ENCODE peak calls at places on chromosomes 7 and 10, in six cellular contexts. One of them, this sample, is unnamed. For H3K4me1, the result is how much of the 10 kb centered on the place peaks cover.

GRCh38 chr7:135414850-135415439 is 95.0 kb downstream of the CNOT4 start:
- DNase-seq in tibial artery: no peak
- DNase-seq in cardiac muscle cell: peak
- DNase-seq in hepatocyte: peak
- DNase-seq in neural progenitor cell: peak
- DNase-seq in aorta: no peak
- DNase-seq in this sample: peak

GRCh38 chr7:105871142-105871541 is 5.3 kb downstream of the ATXN7L1 start:
- DNase-seq in tibial artery: no peak
- DNase-seq in neural progenitor cell: no peak
- DNase-seq in cardiac muscle cell: no peak
- DNase-seq in hepatocyte: no peak
- DNase-seq in aorta: no peak
- DNase-seq in this sample: no peak

GRCh38 chr10:73774637-73775036 is 7.2 kb upstream of the CHCHD1 start:
- DNase-seq in cardiac muscle cell: peak
- DNase-seq in hepatocyte: peak
- DNase-seq in tibial artery: no peak
- DNase-seq in aorta: no peak
- DNase-seq in neural progenitor cell: no peak
- DNase-seq in this sample: no peak

GRCh38 chr7:94367940-94368339 is 26.8 kb upstream of the COL1A2 start:
- DNase-seq in tibial artery: no peak
- DNase-seq in neural progenitor cell: no peak
- DNase-seq in hepatocyte: peak
- DNase-seq in cardiac muscle cell: peak
- DNase-seq in aorta: no peak
- DNase-seq in this sample: no peak

GRCh38 chr7:98617051-98617959 is at the start of gene NPTX2:
- DNase-seq in neural progenitor cell: peak
- DNase-seq in aorta: peak
- DNase-seq in tibial artery: no peak
- DNase-seq in hepatocyte: peak
- DNase-seq in cardiac muscle cell: peak
- DNase-seq in this sample: peak

GRCh38 chr7:96527133-96527827 is 182.4 kb downstream of the SEM1 start:
- DNase-seq in cardiac muscle cell: no peak
- DNase-seq in aorta: no peak
- DNase-seq in tibial artery: no peak
- DNase-seq in neural progenitor cell: no peak
- DNase-seq in hepatocyte: no peak
- DNase-seq in this sample: peak

GRCh38 chr7:106731637-106732036 is 70.7 kb upstream of the CCDC71L start:
- DNase-seq in cardiac muscle cell: peak
- DNase-seq in hepatocyte: no peak
- DNase-seq in tibial artery: no peak
- DNase-seq in aorta: no peak
- DNase-seq in neural progenitor cell: peak
- DNase-seq in this sample: no peak

GRCh38 chr10:24035761-24036160 is 173.2 kb upstream of the KIAA1217 start:
- DNase-seq in tibial artery: no peak
- DNase-seq in aorta: no peak
- DNase-seq in hepatocyte: no peak
- DNase-seq in cardiac muscle cell: no peak
- DNase-seq in neural progenitor cell: no peak
- DNase-seq in this sample: no peak

GRCh38 chr10:78451592-78451991 is 417.9 kb downstream of the RPS24 start:
- DNase-seq in hepatocyte: peak
- DNase-seq in tibial artery: no peak
- DNase-seq in cardiac muscle cell: peak
- DNase-seq in neural progenitor cell: peak
- DNase-seq in aorta: peak
- DNase-seq in this sample: peak

GRCh38 chr10:119497243-119497642 is 45.3 kb downstream of the RGS10 start:
- DNase-seq in cardiac muscle cell: no peak
- DNase-seq in hepatocyte: no peak
- DNase-seq in tibial artery: no peak
- DNase-seq in neural progenitor cell: no peak
- DNase-seq in aorta: no peak
- DNase-seq in this sample: no peak

GRCh38 chr7:139232893-139233292 is 1.9 kb downstream of the UBN2 start:
- DNase-seq in cardiac muscle cell: no peak
- DNase-seq in neural progenitor cell: no peak
- DNase-seq in hepatocyte: no peak
- DNase-seq in tibial artery: no peak
- DNase-seq in aorta: no peak
- DNase-seq in this sample: no peak

GRCh38 chr7:80392229-80393169 is 119.4 kb downstream of the GNAT3 start:
- DNase-seq in tibial artery: no peak
- DNase-seq in aorta: no peak
- DNase-seq in hepatocyte: peak
- DNase-seq in cardiac muscle cell: peak
- DNase-seq in neural progenitor cell: no peak
- DNase-seq in this sample: no peak

GRCh38 chr10:49140306-49141175 is 6.7 kb upstream of the FAM170B start:
- DNase-seq in tibial artery: no peak
- DNase-seq in aorta: no peak
- DNase-seq in hepatocyte: no peak
- DNase-seq in neural progenitor cell: no peak
- DNase-seq in cardiac muscle cell: no peak
- DNase-seq in this sample: no peak

GRCh38 chr7:41943098-41943577 is 240.2 kb upstream of the INHBA start:
- DNase-seq in hepatocyte: peak
- DNase-seq in cardiac muscle cell: peak
- DNase-seq in aorta: peak
- DNase-seq in neural progenitor cell: peak
- DNase-seq in tibial artery: peak
- DNase-seq in this sample: peak

GRCh38 chr7:85489498-85489897 is 302.6 kb upstream of the SEMA3D start:
- DNase-seq in tibial artery: no peak
- DNase-seq in neural progenitor cell: no peak
- DNase-seq in aorta: no peak
- DNase-seq in cardiac muscle cell: peak
- DNase-seq in hepatocyte: peak
- DNase-seq in this sample: no peak

GRCh38 chr10:51960494-51960895 is 261.1 kb upstream of the CSTF2T start:
- DNase-seq in neural progenitor cell: peak
- DNase-seq in hepatocyte: peak
- DNase-seq in cardiac muscle cell: peak
- DNase-seq in tibial artery: no peak
- DNase-seq in aorta: no peak
- DNase-seq in this sample: no peak

GRCh38 chr7:20351901-20352300 is 21.2 kb downstream of the ITGB8 start:
- DNase-seq in cardiac muscle cell: peak
- DNase-seq in neural progenitor cell: no peak
- DNase-seq in aorta: no peak
- DNase-seq in hepatocyte: no peak
- DNase-seq in tibial artery: no peak
- DNase-seq in this sample: no peak

GRCh38 chr7:109387530-109387929 is 817.9 kb downstream of the DNAJB9 start:
- DNase-seq in neural progenitor cell: no peak
- DNase-seq in hepatocyte: no peak
- DNase-seq in cardiac muscle cell: no peak
- DNase-seq in aorta: peak
- DNase-seq in tibial artery: peak
- DNase-seq in this sample: peak

GRCh38 chr10:102040721-102041120 is 15.3 kb downstream of the ARMH3 start:
- DNase-seq in cardiac muscle cell: no peak
- DNase-seq in aorta: no peak
- DNase-seq in tibial artery: no peak
- DNase-seq in neural progenitor cell: no peak
- DNase-seq in hepatocyte: no peak
- DNase-seq in this sample: no peak

GRCh38 chr10:111035542-111035941 is 41.3 kb upstream of the ADRA2A start:
- DNase-seq in neural progenitor cell: no peak
- DNase-seq in aorta: no peak
- DNase-seq in tibial artery: no peak
- DNase-seq in hepatocyte: no peak
- DNase-seq in cardiac muscle cell: no peak
- DNase-seq in this sample: no peak

GRCh38 chr10:6083523-6084475 is 5.0 kb upstream of the RBM17 start:
- DNase-seq in cardiac muscle cell: peak
- DNase-seq in aorta: no peak
- DNase-seq in hepatocyte: no peak
- DNase-seq in tibial artery: no peak
- DNase-seq in neural progenitor cell: no peak
- DNase-seq in this sample: no peak

GRCh38 chr7:69871213-69871885 is 273.1 kb downstream of the AUTS2 start:
- DNase-seq in aorta: no peak
- DNase-seq in cardiac muscle cell: peak
- DNase-seq in hepatocyte: no peak
- DNase-seq in neural progenitor cell: no peak
- DNase-seq in tibial artery: no peak
- DNase-seq in this sample: no peak

GRCh38 chr10:130882911-130883310 is 428.6 kb downstream of the TCERG1L start:
- DNase-seq in hepatocyte: no peak
- DNase-seq in tibial artery: no peak
- DNase-seq in cardiac muscle cell: no peak
- DNase-seq in neural progenitor cell: no peak
- DNase-seq in aorta: no peak
- DNase-seq in this sample: no peak

GRCh38 chr10:5977471-5978370 is at the start of gene IL15RA:
- DNase-seq in aorta: peak
- DNase-seq in hepatocyte: peak
- DNase-seq in cardiac muscle cell: peak
- DNase-seq in tibial artery: peak
- DNase-seq in neural progenitor cell: peak
- DNase-seq in this sample: peak

GRCh38 chr10:110005716-110006115 is 2.1 kb upstream of the ADD3 start:
- DNase-seq in tibial artery: peak
- DNase-seq in neural progenitor cell: peak
- DNase-seq in hepatocyte: peak
- DNase-seq in cardiac muscle cell: peak
- DNase-seq in aorta: peak
- DNase-seq in this sample: peak

GRCh38 chr7:24755541-24756416 is 1.5 kb downstream of the GSDME start:
- DNase-seq in cardiac muscle cell: no peak
- DNase-seq in aorta: peak
- DNase-seq in tibial artery: no peak
- DNase-seq in hepatocyte: peak
- DNase-seq in neural progenitor cell: no peak
- DNase-seq in this sample: no peak

GRCh38 chr7:130180571-130180971 is 24.6 kb downstream of the TMEM209 start:
- DNase-seq in cardiac muscle cell: no peak
- DNase-seq in hepatocyte: no peak
- DNase-seq in neural progenitor cell: no peak
- DNase-seq in aorta: no peak
- DNase-seq in tibial artery: no peak
- DNase-seq in this sample: no peak

GRCh38 chr10:127153166-127153565 is 43.2 kb downstream of the INSYN2A start:
- DNase-seq in tibial artery: no peak
- DNase-seq in aorta: no peak
- DNase-seq in hepatocyte: no peak
- DNase-seq in cardiac muscle cell: no peak
- DNase-seq in neural progenitor cell: no peak
- DNase-seq in this sample: no peak
- H3K4me1 ChIP-seq in tibial artery: under half
- H3K4me1 ChIP-seq in aorta: under half
- H3K4me1 ChIP-seq in hepatocyte: under half
- H3K4me1 ChIP-seq in cardiac muscle cell: under half
- H3K4me1 ChIP-seq in neural progenitor cell: under half
- H3K4me1 ChIP-seq in this sample: under half

DNA sequence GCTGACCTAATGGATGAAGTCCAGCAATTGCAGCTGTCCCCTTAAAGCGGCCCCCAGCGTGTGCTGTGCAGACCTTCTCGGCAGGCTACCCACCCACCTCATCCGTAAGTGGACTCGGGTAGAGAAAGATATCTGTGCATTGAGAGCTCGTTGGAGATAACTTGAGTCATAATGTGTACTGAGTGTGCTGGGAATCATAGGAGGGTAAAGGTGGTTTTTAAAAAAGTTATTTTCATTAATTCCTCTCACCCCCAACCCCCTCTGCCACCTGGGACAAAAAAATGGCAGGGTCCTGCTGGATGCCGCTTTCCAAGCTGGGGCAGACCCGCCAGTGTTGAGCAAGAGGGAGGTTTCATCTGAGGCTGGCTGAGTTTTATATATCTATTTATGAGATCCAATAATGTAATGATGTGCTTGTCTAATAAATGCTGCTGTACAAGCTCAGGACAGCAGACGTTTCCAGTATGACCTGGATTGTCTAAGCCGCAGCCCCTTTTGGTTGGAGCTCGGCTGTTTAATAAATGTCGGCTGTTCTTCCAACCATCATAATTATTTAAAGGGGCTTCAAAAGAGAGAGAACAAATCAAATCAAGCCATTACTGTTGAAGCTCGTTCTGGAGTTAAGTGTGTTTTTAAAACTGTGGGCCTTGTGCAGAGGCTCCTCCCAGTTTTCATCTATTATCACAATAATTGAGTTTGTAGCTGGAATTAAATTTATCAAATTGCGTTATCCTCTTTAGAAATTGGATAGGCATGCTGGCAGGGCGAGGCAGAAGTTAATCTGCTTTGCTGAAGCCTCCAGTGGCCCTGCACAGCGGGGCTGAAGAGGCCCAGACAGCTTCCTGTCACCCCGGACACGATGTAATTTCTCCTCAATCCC is 119.0 kb downstream of the NKX6-2 start:
- DNase-seq in hepatocyte: no peak
- DNase-seq in tibial artery: no peak
- DNase-seq in cardiac muscle cell: peak
- DNase-seq in aorta: no peak
- DNase-seq in neural progenitor cell: peak
- DNase-seq in this sample: peak
- H3K4me1 ChIP-seq in hepatocyte: under half
- H3K4me1 ChIP-seq in tibial artery: under half
- H3K4me1 ChIP-seq in cardiac muscle cell: under half
- H3K4me1 ChIP-seq in aorta: under half
- H3K4me1 ChIP-seq in neural progenitor cell: under half
- H3K4me1 ChIP-seq in this sample: under half

DNA sequence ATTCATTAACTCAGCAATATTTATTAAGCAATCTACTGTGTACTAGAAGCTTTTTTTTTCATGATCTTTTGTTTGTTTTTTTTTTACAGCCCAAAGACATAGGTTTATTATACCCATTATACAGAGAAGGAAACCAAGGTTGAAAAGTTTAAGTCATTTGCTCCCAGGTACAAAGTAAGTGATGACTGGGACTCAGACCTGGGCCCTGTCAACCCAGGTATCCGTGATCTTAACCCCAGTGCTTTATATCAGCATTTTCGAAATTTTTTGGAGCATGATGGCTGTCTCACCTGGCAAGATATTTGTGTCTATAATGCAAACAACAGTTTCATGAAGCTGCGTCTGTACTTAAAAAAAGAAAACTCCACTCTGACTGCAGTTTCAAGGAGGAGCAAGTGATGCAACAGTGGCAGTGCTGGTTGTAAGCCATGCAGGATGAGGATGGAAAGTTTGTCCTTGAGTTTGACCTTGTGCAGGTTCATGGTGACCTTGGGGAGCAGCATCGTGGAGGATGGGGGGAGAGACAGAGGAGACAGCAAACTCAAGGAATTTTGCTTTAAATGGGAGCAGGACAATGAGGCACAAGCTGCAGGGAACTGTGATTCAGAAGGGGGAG is 11.8 kb downstream of the SLC29A3 start:
- DNase-seq in hepatocyte: no peak
- DNase-seq in tibial artery: no peak
- DNase-seq in cardiac muscle cell: no peak
- DNase-seq in aorta: no peak
- DNase-seq in neural progenitor cell: no peak
- DNase-seq in this sample: no peak
- H3K4me1 ChIP-seq in hepatocyte: under half
- H3K4me1 ChIP-seq in tibial artery: under half
- H3K4me1 ChIP-seq in cardiac muscle cell: under half
- H3K4me1 ChIP-seq in aorta: under half
- H3K4me1 ChIP-seq in neural progenitor cell: under half
- H3K4me1 ChIP-seq in this sample: under half

GRCh38 chr10:99523251-99523773 is 9.4 kb upstream of the NKX2-3 start:
- DNase-seq in neural progenitor cell: peak
- DNase-seq in hepatocyte: no peak
- DNase-seq in cardiac muscle cell: no peak
- DNase-seq in tibial artery: no peak
- DNase-seq in aorta: no peak
- DNase-seq in this sample: no peak
- H3K4me1 ChIP-seq in neural progenitor cell: under half
- H3K4me1 ChIP-seq in hepatocyte: under half
- H3K4me1 ChIP-seq in cardiac muscle cell: under half
- H3K4me1 ChIP-seq in tibial artery: under half
- H3K4me1 ChIP-seq in aorta: under half
- H3K4me1 ChIP-seq in this sample: under half